ENCODE peak calls at places on chromosomes 13 and 19, in ten cellular contexts. One of them, this sample, is unnamed. For H3K4me1 and H3K27me3, the result is how much of the 10 kb centered on the place peaks cover.

GRCh38 chr13:23558675-23559536 is 11.3 kb upstream of the TNFRSF19 start:
- DNase-seq in ascending aorta: no peak
- DNase-seq in CD8-positive, alpha-beta T cell: no peak
- DNase-seq in heart left ventricle: peak
- DNase-seq in cardiac muscle cell: peak
- DNase-seq in Caco-2: no peak
- DNase-seq in aorta: no peak
- DNase-seq in CD8-positive, alpha-beta memory T cell: no peak
- DNase-seq in neuronal stem cell: no peak
- DNase-seq in effector memory CD4-positive, alpha-beta T cell: no peak
- DNase-seq in this sample: no peak

GRCh38 chr13:31945202-31945978 is 86.2 kb upstream of the FRY start:
- DNase-seq in effector memory CD4-positive, alpha-beta T cell: no peak
- DNase-seq in heart left ventricle: peak
- DNase-seq in CD8-positive, alpha-beta memory T cell: no peak
- DNase-seq in cardiac muscle cell: peak
- DNase-seq in neuronal stem cell: no peak
- DNase-seq in CD8-positive, alpha-beta T cell: no peak
- DNase-seq in aorta: peak
- DNase-seq in Caco-2: no peak
- DNase-seq in ascending aorta: peak
- DNase-seq in this sample: no peak

GRCh38 chr19:44741841-44742352 is 6.6 kb upstream of the BCL3 start:
- DNase-seq in CD8-positive, alpha-beta T cell: no peak
- DNase-seq in aorta: peak
- DNase-seq in heart left ventricle: peak
- DNase-seq in effector memory CD4-positive, alpha-beta T cell: no peak
- DNase-seq in neuronal stem cell: no peak
- DNase-seq in CD8-positive, alpha-beta memory T cell: no peak
- DNase-seq in ascending aorta: peak
- DNase-seq in cardiac muscle cell: peak
- DNase-seq in Caco-2: peak
- DNase-seq in this sample: no peak

GRCh38 chr13:26185720-26186119 is 36.4 kb downstream of the RNF6 start:
- DNase-seq in aorta: no peak
- DNase-seq in cardiac muscle cell: no peak
- DNase-seq in CD8-positive, alpha-beta memory T cell: no peak
- DNase-seq in effector memory CD4-positive, alpha-beta T cell: no peak
- DNase-seq in neuronal stem cell: peak
- DNase-seq in heart left ventricle: no peak
- DNase-seq in ascending aorta: no peak
- DNase-seq in Caco-2: no peak
- DNase-seq in CD8-positive, alpha-beta T cell: no peak
- DNase-seq in this sample: no peak

GRCh38 chr13:41696163-41697003 is 239.0 kb downstream of the RGCC start:
- DNase-seq in ascending aorta: no peak
- DNase-seq in cardiac muscle cell: peak
- DNase-seq in aorta: no peak
- DNase-seq in Caco-2: peak
- DNase-seq in heart left ventricle: no peak
- DNase-seq in effector memory CD4-positive, alpha-beta T cell: no peak
- DNase-seq in CD8-positive, alpha-beta memory T cell: no peak
- DNase-seq in neuronal stem cell: no peak
- DNase-seq in CD8-positive, alpha-beta T cell: no peak
- DNase-seq in this sample: peak

GRCh38 chr13:52459668-52460067 is 4.4 kb downstream of the CKAP2 start:
- DNase-seq in effector memory CD4-positive, alpha-beta T cell: no peak
- DNase-seq in neuronal stem cell: no peak
- DNase-seq in cardiac muscle cell: peak
- DNase-seq in heart left ventricle: no peak
- DNase-seq in Caco-2: no peak
- DNase-seq in ascending aorta: no peak
- DNase-seq in aorta: no peak
- DNase-seq in CD8-positive, alpha-beta T cell: no peak
- DNase-seq in CD8-positive, alpha-beta memory T cell: no peak
- DNase-seq in this sample: no peak

GRCh38 chr19:43798546-43799409 is 3.5 kb downstream of the LYPD5 start:
- DNase-seq in effector memory CD4-positive, alpha-beta T cell: peak
- DNase-seq in Caco-2: peak
- DNase-seq in ascending aorta: no peak
- DNase-seq in aorta: no peak
- DNase-seq in neuronal stem cell: no peak
- DNase-seq in heart left ventricle: no peak
- DNase-seq in cardiac muscle cell: peak
- DNase-seq in CD8-positive, alpha-beta T cell: peak
- DNase-seq in CD8-positive, alpha-beta memory T cell: no peak
- DNase-seq in this sample: no peak

GRCh38 chr19:46299004-46299509 is 2.2 kb downstream of the HIF3A start:
- DNase-seq in cardiac muscle cell: peak
- DNase-seq in neuronal stem cell: no peak
- DNase-seq in aorta: peak
- DNase-seq in ascending aorta: peak
- DNase-seq in CD8-positive, alpha-beta memory T cell: no peak
- DNase-seq in Caco-2: no peak
- DNase-seq in effector memory CD4-positive, alpha-beta T cell: no peak
- DNase-seq in heart left ventricle: peak
- DNase-seq in CD8-positive, alpha-beta T cell: no peak
- DNase-seq in this sample: no peak

GRCh38 chr13:114077938-114078335 is 54.5 kb downstream of the RASA3 start:
- DNase-seq in ascending aorta: no peak
- DNase-seq in cardiac muscle cell: peak
- DNase-seq in Caco-2: peak
- DNase-seq in heart left ventricle: peak
- DNase-seq in aorta: no peak
- DNase-seq in CD8-positive, alpha-beta memory T cell: no peak
- DNase-seq in effector memory CD4-positive, alpha-beta T cell: no peak
- DNase-seq in neuronal stem cell: no peak
- DNase-seq in CD8-positive, alpha-beta T cell: no peak
- DNase-seq in this sample: peak

GRCh38 chr19:54465367-54466109 is 2.0 kb upstream of the LENG9 start:
- DNase-seq in CD8-positive, alpha-beta memory T cell: no peak
- DNase-seq in CD8-positive, alpha-beta T cell: no peak
- DNase-seq in neuronal stem cell: no peak
- DNase-seq in cardiac muscle cell: no peak
- DNase-seq in heart left ventricle: no peak
- DNase-seq in aorta: peak
- DNase-seq in ascending aorta: no peak
- DNase-seq in Caco-2: no peak
- DNase-seq in effector memory CD4-positive, alpha-beta T cell: no peak
- DNase-seq in this sample: no peak

GRCh38 chr19:28509079-28509895 is 703.7 kb downstream of the UQCRFS1 start:
- DNase-seq in neuronal stem cell: no peak
- DNase-seq in heart left ventricle: no peak
- DNase-seq in Caco-2: no peak
- DNase-seq in effector memory CD4-positive, alpha-beta T cell: no peak
- DNase-seq in aorta: no peak
- DNase-seq in CD8-positive, alpha-beta T cell: no peak
- DNase-seq in cardiac muscle cell: no peak
- DNase-seq in ascending aorta: no peak
- DNase-seq in CD8-positive, alpha-beta memory T cell: no peak
- DNase-seq in this sample: no peak

GRCh38 chr13:89163081-89163480 is 1491.9 kb downstream of the SLITRK5 start:
- DNase-seq in CD8-positive, alpha-beta memory T cell: no peak
- DNase-seq in ascending aorta: no peak
- DNase-seq in cardiac muscle cell: peak
- DNase-seq in neuronal stem cell: no peak
- DNase-seq in Caco-2: no peak
- DNase-seq in effector memory CD4-positive, alpha-beta T cell: no peak
- DNase-seq in heart left ventricle: no peak
- DNase-seq in CD8-positive, alpha-beta T cell: no peak
- DNase-seq in aorta: no peak
- DNase-seq in this sample: no peak

GRCh38 chr19:730382-730668 is 20.6 kb upstream of the MISP start:
- DNase-seq in neuronal stem cell: no peak
- DNase-seq in CD8-positive, alpha-beta memory T cell: no peak
- DNase-seq in cardiac muscle cell: no peak
- DNase-seq in effector memory CD4-positive, alpha-beta T cell: no peak
- DNase-seq in CD8-positive, alpha-beta T cell: no peak
- DNase-seq in aorta: no peak
- DNase-seq in Caco-2: no peak
- DNase-seq in heart left ventricle: no peak
- DNase-seq in ascending aorta: no peak
- DNase-seq in this sample: no peak

GRCh38 chr13:72890546-72890945 is 108.6 kb downstream of the PIBF1 start:
- DNase-seq in aorta: no peak
- DNase-seq in Caco-2: no peak
- DNase-seq in CD8-positive, alpha-beta T cell: no peak
- DNase-seq in heart left ventricle: no peak
- DNase-seq in CD8-positive, alpha-beta memory T cell: no peak
- DNase-seq in neuronal stem cell: no peak
- DNase-seq in cardiac muscle cell: no peak
- DNase-seq in effector memory CD4-positive, alpha-beta T cell: no peak
- DNase-seq in ascending aorta: no peak
- DNase-seq in this sample: no peak

GRCh38 chr13:112885782-112886268 is 83.2 kb upstream of the MCF2L start:
- DNase-seq in cardiac muscle cell: peak
- DNase-seq in heart left ventricle: peak
- DNase-seq in ascending aorta: no peak
- DNase-seq in neuronal stem cell: peak
- DNase-seq in Caco-2: peak
- DNase-seq in effector memory CD4-positive, alpha-beta T cell: no peak
- DNase-seq in aorta: peak
- DNase-seq in CD8-positive, alpha-beta memory T cell: no peak
- DNase-seq in CD8-positive, alpha-beta T cell: no peak
- DNase-seq in this sample: no peak

GRCh38 chr13:20064128-20064527 is 96.7 kb downstream of the GJA3 start:
- DNase-seq in effector memory CD4-positive, alpha-beta T cell: no peak
- DNase-seq in neuronal stem cell: no peak
- DNase-seq in aorta: no peak
- DNase-seq in CD8-positive, alpha-beta T cell: no peak
- DNase-seq in cardiac muscle cell: peak
- DNase-seq in ascending aorta: no peak
- DNase-seq in CD8-positive, alpha-beta memory T cell: no peak
- DNase-seq in Caco-2: no peak
- DNase-seq in heart left ventricle: no peak
- DNase-seq in this sample: no peak

GRCh38 chr19:43526884-43527859 is at the start of gene ETHE1:
- DNase-seq in CD8-positive, alpha-beta T cell: peak
- DNase-seq in CD8-positive, alpha-beta memory T cell: peak
- DNase-seq in aorta: peak
- DNase-seq in ascending aorta: peak
- DNase-seq in cardiac muscle cell: peak
- DNase-seq in effector memory CD4-positive, alpha-beta T cell: peak
- DNase-seq in Caco-2: peak
- DNase-seq in heart left ventricle: peak
- DNase-seq in neuronal stem cell: peak
- DNase-seq in this sample: no peak

GRCh38 chr13:42364613-42365000 is 92.7 kb downstream of the AKAP11 start:
- DNase-seq in effector memory CD4-positive, alpha-beta T cell: no peak
- DNase-seq in CD8-positive, alpha-beta T cell: no peak
- DNase-seq in ascending aorta: no peak
- DNase-seq in heart left ventricle: no peak
- DNase-seq in CD8-positive, alpha-beta memory T cell: no peak
- DNase-seq in aorta: no peak
- DNase-seq in cardiac muscle cell: no peak
- DNase-seq in Caco-2: no peak
- DNase-seq in neuronal stem cell: peak
- DNase-seq in this sample: no peak

GRCh38 chr13:50244913-50245574 is 229.8 kb downstream of the KCNRG start:
- DNase-seq in CD8-positive, alpha-beta memory T cell: no peak
- DNase-seq in heart left ventricle: no peak
- DNase-seq in aorta: no peak
- DNase-seq in cardiac muscle cell: peak
- DNase-seq in Caco-2: peak
- DNase-seq in ascending aorta: no peak
- DNase-seq in CD8-positive, alpha-beta T cell: no peak
- DNase-seq in effector memory CD4-positive, alpha-beta T cell: no peak
- DNase-seq in neuronal stem cell: no peak
- DNase-seq in this sample: no peak

GRCh38 chr19:7145494-7145893 is 76.0 kb downstream of the ZNF557 start:
- DNase-seq in neuronal stem cell: no peak
- DNase-seq in CD8-positive, alpha-beta memory T cell: no peak
- DNase-seq in Caco-2: no peak
- DNase-seq in ascending aorta: no peak
- DNase-seq in effector memory CD4-positive, alpha-beta T cell: no peak
- DNase-seq in CD8-positive, alpha-beta T cell: no peak
- DNase-seq in cardiac muscle cell: no peak
- DNase-seq in heart left ventricle: no peak
- DNase-seq in aorta: no peak
- DNase-seq in this sample: no peak

GRCh38 chr19:39568604-39569003 is 28.6 kb upstream of the EID2 start:
- DNase-seq in CD8-positive, alpha-beta T cell: no peak
- DNase-seq in neuronal stem cell: no peak
- DNase-seq in aorta: no peak
- DNase-seq in CD8-positive, alpha-beta memory T cell: no peak
- DNase-seq in effector memory CD4-positive, alpha-beta T cell: no peak
- DNase-seq in Caco-2: no peak
- DNase-seq in cardiac muscle cell: peak
- DNase-seq in heart left ventricle: no peak
- DNase-seq in ascending aorta: no peak
- DNase-seq in this sample: no peak

GRCh38 chr19:8491574-8491973 is 10.9 kb downstream of the PRAM1 start:
- DNase-seq in CD8-positive, alpha-beta memory T cell: no peak
- DNase-seq in aorta: no peak
- DNase-seq in effector memory CD4-positive, alpha-beta T cell: no peak
- DNase-seq in neuronal stem cell: no peak
- DNase-seq in CD8-positive, alpha-beta T cell: no peak
- DNase-seq in heart left ventricle: no peak
- DNase-seq in cardiac muscle cell: no peak
- DNase-seq in Caco-2: no peak
- DNase-seq in ascending aorta: no peak
- DNase-seq in this sample: no peak
- H3K4me1 ChIP-seq in CD8-positive, alpha-beta memory T cell: under half
- H3K4me1 ChIP-seq in aorta: under half
- H3K4me1 ChIP-seq in effector memory CD4-positive, alpha-beta T cell: under half
- H3K4me1 ChIP-seq in neuronal stem cell: under half
- H3K4me1 ChIP-seq in CD8-positive, alpha-beta T cell: under half
- H3K4me1 ChIP-seq in heart left ventricle: under half
- H3K4me1 ChIP-seq in cardiac muscle cell: under half
- H3K4me1 ChIP-seq in Caco-2: under half
- H3K4me1 ChIP-seq in ascending aorta: under half
- H3K4me1 ChIP-seq in this sample: under half

GRCh38 chr19:49894879-49895565 is 1.7 kb downstream of the IL4I1 start:
- DNase-seq in ascending aorta: no peak
- DNase-seq in heart left ventricle: peak
- DNase-seq in Caco-2: no peak
- DNase-seq in CD8-positive, alpha-beta memory T cell: no peak
- DNase-seq in CD8-positive, alpha-beta T cell: peak
- DNase-seq in effector memory CD4-positive, alpha-beta T cell: peak
- DNase-seq in neuronal stem cell: no peak
- DNase-seq in aorta: no peak
- DNase-seq in cardiac muscle cell: no peak
- DNase-seq in this sample: no peak
- H3K4me3 ChIP-seq in ascending aorta: no peak
- H3K4me3 ChIP-seq in heart left ventricle: no peak
- H3K4me3 ChIP-seq in Caco-2: no peak
- H3K4me3 ChIP-seq in CD8-positive, alpha-beta memory T cell: no peak
- H3K4me3 ChIP-seq in CD8-positive, alpha-beta T cell: no peak
- H3K4me3 ChIP-seq in effector memory CD4-positive, alpha-beta T cell: peak
- H3K4me3 ChIP-seq in neuronal stem cell: no peak
- H3K4me3 ChIP-seq in aorta: no peak
- H3K4me3 ChIP-seq in cardiac muscle cell: no peak
- H3K4me3 ChIP-seq in this sample: no peak

GRCh38 chr19:14577264-14577663 is 5.4 kb upstream of the NDUFB7 start:
- DNase-seq in ascending aorta: no peak
- DNase-seq in aorta: no peak
- DNase-seq in CD8-positive, alpha-beta memory T cell: no peak
- DNase-seq in neuronal stem cell: no peak
- DNase-seq in heart left ventricle: no peak
- DNase-seq in cardiac muscle cell: no peak
- DNase-seq in Caco-2: no peak
- DNase-seq in effector memory CD4-positive, alpha-beta T cell: no peak
- DNase-seq in CD8-positive, alpha-beta T cell: no peak
- DNase-seq in this sample: no peak
- H3K27me3 ChIP-seq in ascending aorta: under half
- H3K27me3 ChIP-seq in aorta: under half
- H3K27me3 ChIP-seq in CD8-positive, alpha-beta memory T cell: under half
- H3K27me3 ChIP-seq in neuronal stem cell: under half
- H3K27me3 ChIP-seq in heart left ventricle: under half
- H3K27me3 ChIP-seq in cardiac muscle cell: under half
- H3K27me3 ChIP-seq in Caco-2: under half
- H3K27me3 ChIP-seq in effector memory CD4-positive, alpha-beta T cell: under half
- H3K27me3 ChIP-seq in CD8-positive, alpha-beta T cell: under half
- H3K27me3 ChIP-seq in this sample: under half

GRCh38 chr19:18107235-18108083 is 9.9 kb downstream of the MAST3 start:
- DNase-seq in ascending aorta: no peak
- DNase-seq in CD8-positive, alpha-beta T cell: no peak
- DNase-seq in heart left ventricle: no peak
- DNase-seq in aorta: no peak
- DNase-seq in cardiac muscle cell: no peak
- DNase-seq in neuronal stem cell: no peak
- DNase-seq in Caco-2: no peak
- DNase-seq in effector memory CD4-positive, alpha-beta T cell: no peak
- DNase-seq in CD8-positive, alpha-beta memory T cell: no peak
- DNase-seq in this sample: no peak
- H3K4me1 ChIP-seq in ascending aorta: under half
- H3K4me1 ChIP-seq in CD8-positive, alpha-beta T cell: under half
- H3K4me1 ChIP-seq in heart left ventricle: under half
- H3K4me1 ChIP-seq in aorta: under half
- H3K4me1 ChIP-seq in cardiac muscle cell: under half
- H3K4me1 ChIP-seq in neuronal stem cell: under half
- H3K4me1 ChIP-seq in Caco-2: under half
- H3K4me1 ChIP-seq in effector memory CD4-positive, alpha-beta T cell: under half
- H3K4me1 ChIP-seq in CD8-positive, alpha-beta memory T cell: under half
- H3K4me1 ChIP-seq in this sample: under half